ENCODE peak calls at places on chromosomes 2 and 18, in five cellular contexts. V is foreskin fibroblast, X is transverse colon, Y is A549, G is BJ. M is an unnamed sample.
A peak's percentile ranks its signal among the peaks of the same experiment; 100 is the strongest.

GRCh38 chr2:19609266-19609665 is 250.8 kb upstream of the OSR1 start:
- DNase-seq in V (no peak), X (no peak), Y (no peak), G (no peak), M (no peak)

GRCh38 chr2:178279636-178280035 is 85.3 kb downstream of the OSBPL6 start:
- DNase-seq in V (no peak), X (no peak), Y (no peak), G (no peak), M (no peak)

GRCh38 chr2:120677696-120678095 is 58.0 kb upstream of the GLI2 start:
- DNase-seq in V (no peak), X (no peak), Y (no peak), G (no peak), M (no peak)

GRCh38 chr2:176902454-176902853 is 310.1 kb upstream of the HNRNPA3 start:
- DNase-seq in V (no peak), X (no peak), Y (no peak), G (no peak), M (no peak)

GRCh38 chr2:127348421-127349000 is 39.3 kb downstream of the MAP3K2 start:
- DNase-seq in V (peak; percentile 68), X (no peak), Y (no peak), G (no peak), M (no peak)

GRCh38 chr2:53397085-53397484 is 370.5 kb upstream of the CHAC2 start:
- DNase-seq in V (no peak), X (no peak), Y (no peak), G (no peak), M (no peak)

GRCh38 chr18:7958897-7959146 is 391.7 kb downstream of the PTPRM start:
- DNase-seq in V (no peak), X (no peak), Y (no peak), G (no peak), M (no peak)

GRCh38 chr2:69149631-69150215 is 136.7 kb downstream of the ANTXR1 start:
- DNase-seq in V (peak; percentile 44), X (peak; percentile 27), Y (peak; percentile 27), G (no peak), M (peak; percentile 50)

GRCh38 chr2:148640767-148641166 is 3.8 kb upstream of the EPC2 start:
- DNase-seq in V (peak; percentile 47), X (no peak), Y (peak; percentile 43), G (no peak), M (no peak)

DNA sequence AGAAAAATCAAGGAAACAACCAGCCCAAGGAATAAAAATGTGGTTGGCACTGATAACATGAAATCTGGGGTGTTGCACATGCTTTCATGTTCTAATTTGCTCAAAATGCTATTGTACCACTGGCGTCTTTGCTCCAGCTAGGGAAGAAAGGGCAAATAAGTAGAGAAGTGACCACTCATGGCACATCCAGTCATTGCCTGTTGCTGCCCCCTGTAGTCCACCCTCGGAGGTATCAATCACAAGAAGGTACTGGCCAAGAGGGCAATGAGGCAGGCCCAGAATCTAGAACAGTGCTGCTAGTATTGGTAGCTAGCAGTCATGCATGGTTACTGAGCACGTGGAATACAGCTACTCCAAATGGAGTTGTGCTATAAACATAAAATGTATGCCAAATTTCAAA is 213.4 kb downstream of the CDCA7 start:
- DNase-seq in V (peak; percentile 48), X (peak; percentile 36), Y (peak; percentile 65), G (no peak), M (no peak)
- TF ChIP-seq CTCF in V (peak; percentile 43), X (no peak), Y (peak; percentile 53), G (peak; percentile 55), M (peak; percentile 31)

GRCh38 chr18:12776821-12777471 is 74.1 kb downstream of the PSMG2 start:
- DNase-seq in V (no peak), X (no peak), Y (no peak), G (no peak), M (no peak)
- H3K4me3 ChIP-seq in V (no peak overlapping the region), X (peak overlapping the region; percentile 2), Y (no peak overlapping the region), G (no peak overlapping the region), M (no peak overlapping the region)

GRCh38 chr2:234189786-234190185 is 139.3 kb downstream of the SPP2 start:
- DNase-seq in V (no peak), X (no peak), Y (no peak), G (no peak), M (no peak)

GRCh38 chr2:234189230-234189629 is 138.7 kb downstream of the SPP2 start:
- DNase-seq in V (no peak), X (no peak), Y (no peak), G (no peak), M (no peak)

GRCh38 chr2:234195516-234195915 is 145.0 kb downstream of the SPP2 start:
- DNase-seq in V (no peak), X (no peak), Y (no peak), G (no peak), M (no peak)

GRCh38 chr2:234193977-234194563 is 143.6 kb downstream of the SPP2 start:
- DNase-seq in V (peak; percentile 11), X (no peak), Y (peak; percentile 76), G (no peak), M (no peak)

GRCh38 chr2:234191819-234192407 is 141.4 kb downstream of the SPP2 start:
- DNase-seq in V (no peak), X (no peak), Y (peak; percentile 74), G (no peak), M (no peak)
- TF ChIP-seq CTCF in V (no peak), X (no peak), Y (no peak), G (no peak), M (no peak)

DNA sequence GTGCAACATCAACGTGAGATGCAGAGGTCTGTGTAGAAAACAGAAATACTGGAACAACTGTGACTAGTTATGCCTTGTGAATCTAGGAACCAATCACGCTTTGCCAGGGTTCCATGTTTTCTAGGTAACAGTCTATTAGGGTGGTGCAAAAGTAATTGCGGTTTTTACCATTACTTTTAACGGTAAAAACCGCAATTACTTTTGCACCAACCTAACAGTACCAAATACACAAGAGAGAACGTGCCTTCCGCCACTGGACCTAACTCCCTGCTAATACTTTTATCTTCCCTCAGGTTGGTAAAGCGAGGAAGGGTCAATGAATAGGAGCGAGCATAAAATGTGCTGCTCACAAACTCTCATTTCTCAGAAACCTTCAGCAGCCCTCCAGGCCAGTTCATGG is 47.1 kb downstream of the PLEKHM3 start:
- DNase-seq in V (no peak), X (no peak), Y (no peak), G (no peak), M (no peak)
- H3K4me3 ChIP-seq in V (no peak overlapping the region), X (no peak overlapping the region), Y (no peak overlapping the region), G (no peak overlapping the region), M (no peak overlapping the region)

GRCh38 chr2:181304011-181304844 is 153.0 kb upstream of the ITGA4 start:
- DNase-seq in V (no peak), X (no peak), Y (no peak), G (no peak), M (no peak)
- TF ChIP-seq CTCF in V (no peak), X (no peak), Y (no peak), G (no peak), M (no peak)

GRCh38 chr2:101698419-101699190 is 1.1 kb downstream of the MAP4K4 start:
- DNase-seq in V (peak; percentile 28), X (no peak), Y (peak; percentile 29), G (no peak), M (no peak)

GRCh38 chr2:101697124-101697793 is at the start of gene MAP4K4:
- DNase-seq in V (peak; percentile 94), X (peak; percentile 78), Y (peak; percentile 82), G (no peak), M (peak; percentile 24)

GRCh38 chr2:101697794-101698418 is 399 bp downstream of the MAP4K4 start:
- DNase-seq in V (peak; percentile 33), X (peak; percentile 21), Y (no peak), G (no peak), M (no peak)

GRCh38 chr2:101699939-101700442 is 2.5 kb downstream of the MAP4K4 start:
- DNase-seq in V (no peak), X (no peak), Y (no peak), G (no peak), M (no peak)

GRCh38 chr2:101699191-101699938 is 1.9 kb downstream of the MAP4K4 start:
- DNase-seq in V (no peak), X (no peak), Y (no peak), G (no peak), M (no peak)
- H3K4me3 ChIP-seq in V (peak overlapping the region; percentile 90), X (peak overlapping the region; percentile 80), Y (peak overlapping the region; percentile 96), G (peak overlapping the region; percentile 68), M (peak overlapping the region; percentile 83)

M was measured in AG04449.